ENCODE peak calls at places on chromosomes 7 and 10, in eight cellular contexts. D is midbrain; O is cardiac fibroblast; Z is skeletal muscle cell; G is activated CD8-positive, alpha-beta memory T cell treated with anti-CD3 and anti-CD28 coated beads for 4 hours; W is iPS-NIHi11; L is SW480; K is left kidney. J is an unnamed sample.

GRCh38 chr10:132187421-132188138 is 832 bp downstream of the DPYSL4 start:
- DNase-seq in W (peak; percentile 66), Z (no peak), K (peak; percentile 68), L (no peak), O (no peak), D (no peak), G (no peak), J (peak; percentile 27)

GRCh38 chr7:96211954-96212353 is 109.9 kb downstream of the SLC25A13 start:
- DNase-seq in D (no peak), O (no peak), W (no peak), Z (no peak), G (no peak), K (no peak), L (no peak), J (no peak)

GRCh38 chr7:130380121-130380860 is at the start of gene CPA1:
- DNase-seq in D (no peak), G (no peak), W (no peak), Z (no peak), L (no peak), K (peak; percentile 89), O (peak; percentile 50), J (no peak)

GRCh38 chr7:156174428-156174827 is 362.2 kb upstream of the SHH start:
- DNase-seq in G (no peak), O (no peak), D (no peak), L (no peak), K (peak; percentile 75), W (no peak), Z (no peak), J (no peak)

GRCh38 chr10:104340692-104341091 is 2.4 kb upstream of the ITPRIP start:
- DNase-seq in L (no peak), K (no peak), Z (no peak), G (no peak), O (no peak), D (no peak), W (no peak), J (no peak)

GRCh38 chr7:2103071-2103898 is 129.5 kb downstream of the MAD1L1 start:
- DNase-seq in G (no peak), W (no peak), Z (no peak), D (no peak), L (no peak), K (peak; percentile 46), O (no peak), J (no peak)

GRCh38 chr10:14163374-14164125 is 167.2 kb downstream of the FRMD4A start:
- DNase-seq in D (peak; percentile 40), K (peak; percentile 60), Z (no peak), O (no peak), L (no peak), W (no peak), G (no peak), J (no peak)

GRCh38 chr10:132681858-132682755 is 103.8 kb downstream of the NKX6-2 start:
- DNase-seq in W (no peak), K (no peak), O (no peak), Z (no peak), D (no peak), G (no peak), L (no peak), J (no peak)

GRCh38 chr7:27189560-27190283 is 4.7 kb upstream of the HOXA11 start:
- DNase-seq in L (no peak), Z (no peak), O (no peak), D (no peak), W (no peak), K (peak; percentile 34), G (no peak), J (no peak)

GRCh38 chr7:54689394-54690058 is 69.5 kb downstream of the SEC61G start:
- DNase-seq in K (peak; percentile 18), G (no peak), W (no peak), Z (no peak), D (no peak), O (peak; percentile 13), L (no peak), J (no peak)

GRCh38 chr10:113431807-113432206 is 121.0 kb upstream of the HABP2 start:
- DNase-seq in L (no peak), Z (no peak), K (no peak), W (no peak), G (no peak), O (no peak), D (no peak), J (no peak)

GRCh38 chr10:50421026-50421719 is 169.9 kb upstream of the ASAH2 start:
- DNase-seq in L (peak; percentile 16), Z (no peak), G (no peak), K (peak; percentile 87), D (peak; percentile 43), W (peak; percentile 62), O (peak; percentile 59), J (no peak)

GRCh38 chr7:22733761-22734160 is 6.8 kb downstream of the IL6 start:
- DNase-seq in G (no peak), K (no peak), W (no peak), Z (no peak), O (no peak), D (no peak), L (no peak), J (no peak)

GRCh38 chr10:3248526-3249255 is 76.1 kb upstream of the PITRM1 start:
- DNase-seq in Z (peak; percentile 79), L (peak; percentile 72), K (peak; percentile 63), W (no peak), D (no peak), G (no peak), O (peak; percentile 83), J (no peak)

GRCh38 chr7:2012044-2012900 is 220.5 kb downstream of the MAD1L1 start:
- DNase-seq in G (no peak), O (no peak), Z (no peak), K (no peak), L (no peak), D (no peak), W (no peak), J (no peak)

GRCh38 chr10:12463459-12463838 is 114.1 kb downstream of the CAMK1D start:
- DNase-seq in D (no peak), Z (no peak), L (no peak), K (no peak), G (no peak), W (no peak), O (no peak), J (no peak)

GRCh38 chr10:64041989-64042490 is 520.8 kb downstream of the REEP3 start:
- DNase-seq in W (no peak), Z (no peak), G (no peak), O (no peak), D (no peak), L (no peak), K (no peak), J (peak; percentile 41)

GRCh38 chr10:35971397-35971796 is 329.3 kb upstream of the FZD8 start:
- DNase-seq in G (no peak), K (no peak), O (no peak), W (no peak), D (no peak), L (no peak), Z (no peak), J (no peak)

GRCh38 chr10:70898687-70899086 is 10.3 kb upstream of the PCBD1 start:
- DNase-seq in O (no peak), D (no peak), Z (no peak), G (no peak), W (no peak), L (no peak), K (no peak), J (no peak)

GRCh38 chr7:74380720-74381119 is 73.0 kb upstream of the GTF2IRD1 start:
- DNase-seq in D (no peak), O (no peak), W (no peak), Z (no peak), K (no peak), G (no peak), L (no peak), J (peak; percentile 93)

GRCh38 chr7:25386311-25386744 is 158.0 kb upstream of the NPVF start:
- DNase-seq in W (no peak), K (no peak), G (no peak), L (no peak), Z (no peak), O (peak; percentile 4), D (peak; percentile 51), J (no peak)

GRCh38 chr10:77457266-77457665 is 180.3 kb downstream of the KCNMA1 start:
- DNase-seq in Z (no peak), K (no peak), G (no peak), L (no peak), W (no peak), D (no peak), O (no peak), J (no peak)

GRCh38 chr7:140489021-140489349 is 9.7 kb upstream of the MKRN1 start:
- DNase-seq in L (no peak), D (no peak), W (no peak), O (no peak), G (no peak), K (no peak), Z (no peak), J (no peak)

GRCh38 chr10:50375051-50375452 is 123.7 kb upstream of the ASAH2 start:
- DNase-seq in O (no peak), D (no peak), W (peak; percentile 26), K (peak; percentile 62), Z (no peak), L (no peak), G (no peak), J (no peak)

GRCh38 chr10:12960939-12961338 is 40.6 kb downstream of the CCDC3 start:
- DNase-seq in W (no peak), K (no peak), Z (no peak), D (no peak), O (no peak), L (no peak), G (no peak), J (no peak)

GRCh38 chr10:113644185-113645120 is 19.4 kb downstream of the NRAP start:
- DNase-seq in Z (no peak), O (peak; percentile 24), G (no peak), L (peak; percentile 83), D (no peak), W (no peak), K (no peak), J (no peak)

GRCh38 chr10:79196470-79197461 is 128.0 kb downstream of the ZMIZ1 start:
- DNase-seq in Z (no peak), O (peak; percentile 68), W (peak; percentile 91), L (peak; percentile 46), K (peak; percentile 90), G (peak; percentile 59), D (peak; percentile 66), J (peak; percentile 75)

GRCh38 chr7:98174334-98175259 is 36.6 kb upstream of the BHLHA15 start:
- DNase-seq in L (no peak), Z (no peak), G (no peak), K (no peak), W (no peak), D (peak; percentile 31), O (no peak), J (peak; percentile 63)

GRCh38 chr7:142445019-142445686 is 187.3 kb upstream of the PRSS58 start:
- DNase-seq in W (peak; percentile 69), L (no peak), Z (no peak), G (no peak), O (no peak), K (peak; percentile 18), D (no peak), J (no peak)

GRCh38 chr7:31096882-31097258 is 44.8 kb downstream of the ADCYAP1R1 start:
- DNase-seq in L (no peak), W (no peak), G (no peak), K (no peak), O (no peak), Z (no peak), D (no peak), J (no peak)

GRCh38 chr7:64183126-64183742 is 23.8 kb upstream of the ZNF735 start:
- DNase-seq in O (no peak), D (peak; percentile 3), K (no peak), G (no peak), Z (no peak), L (no peak), W (no peak), J (no peak)

GRCh38 chr10:123928427-123928826 is 36.8 kb upstream of the CPXM2 start:
- DNase-seq in O (no peak), G (no peak), L (no peak), D (no peak), K (no peak), Z (no peak), W (no peak), J (no peak)

GRCh38 chr7:117667456-117667855 is 187.6 kb downstream of the CFTR start:
- DNase-seq in L (no peak), K (no peak), O (peak; percentile 14), W (no peak), Z (no peak), G (no peak), D (no peak), J (no peak)

GRCh38 chr7:28269700-28270361 is 89.2 kb upstream of the JAZF1 start:
- DNase-seq in W (no peak), O (no peak), G (no peak), Z (no peak), K (no peak), L (no peak), D (no peak), J (no peak)